ENCODE peak calls at places on chromosome 1, in eight cellular contexts. D is thoracic aorta, Y is neural progenitor cell, B is IMR-90, A is epithelial cell of esophagus, Q is transverse colon, R is GM12865, Z is AG09309. F is an unnamed sample.

GRCh38 chr1:201841265-201841912 is 12.4 kb downstream of the IPO9 start:
- DNase-seq in D (no peak), Y (no peak), B (no peak), A (no peak), Q (no peak), R (no peak), Z (no peak), F (no peak)

GRCh38 chr1:164423136-164423535 is 135.8 kb upstream of the PBX1 start:
- DNase-seq in D (no peak), Y (no peak), B (no peak), A (no peak), Q (no peak), R (no peak), Z (no peak), F (no peak)

GRCh38 chr1:230464618-230465017 is 38.5 kb upstream of the PGBD5 start:
- DNase-seq in D (no peak), Y (no peak), B (no peak), A (no peak), Q (no peak), R (no peak), Z (no peak), F (no peak)

GRCh38 chr1:4602536-4603316 is 51.7 kb upstream of the AJAP1 start:
- DNase-seq in D (no peak), Y (no peak), B (no peak), A (no peak), Q (no peak), R (no peak), Z (no peak), F (no peak)

GRCh38 chr1:170887726-170888125 is 47.6 kb upstream of the MROH9 start:
- DNase-seq in D (no peak), Y (no peak), B (no peak), A (no peak), Q (no peak), R (no peak), Z (no peak), F (no peak)

GRCh38 chr1:32647308-32648134 is 2.8 kb downstream of the ZBTB8OS start:
- DNase-seq in D (no peak), Y (no peak), B (no peak), A (no peak), Q (no peak), R (peak; percentile 32), Z (no peak), F (no peak)

GRCh38 chr1:109198043-109198695 is 15.5 kb upstream of the SARS1 start:
- DNase-seq in D (peak; percentile 23), Y (no peak), B (peak; percentile 91), A (peak; percentile 96), Q (no peak), R (no peak), Z (peak; percentile 71), F (peak; percentile 52)

GRCh38 chr1:153687346-153687745 is 8.9 kb downstream of the NPR1 start:
- DNase-seq in D (no peak), Y (no peak), B (no peak), A (no peak), Q (no peak), R (no peak), Z (no peak), F (no peak)

GRCh38 chr1:85427844-85428243 is 37.1 kb downstream of the DDAH1 start:
- DNase-seq in D (no peak), Y (no peak), B (no peak), A (no peak), Q (no peak), R (no peak), Z (no peak), F (no peak)

GRCh38 chr1:29249170-29249691 is 12.9 kb downstream of the PTPRU start:
- DNase-seq in D (no peak), Y (peak; percentile 89), B (peak; percentile 40), A (peak; percentile 39), Q (no peak), R (no peak), Z (no peak), F (no peak)

GRCh38 chr1:246279402-246279801 is 227.7 kb downstream of the SMYD3 start:
- DNase-seq in D (no peak), Y (no peak), B (no peak), A (no peak), Q (no peak), R (no peak), Z (no peak), F (no peak)

GRCh38 chr1:61226791-61227567 is 144.6 kb downstream of the NFIA start:
- DNase-seq in D (no peak), Y (no peak), B (no peak), A (peak; percentile 62), Q (peak; percentile 52), R (no peak), Z (no peak), F (no peak)

GRCh38 chr1:43711524-43712386 is 4.4 kb downstream of the ST3GAL3 start:
- DNase-seq in D (no peak), Y (no peak), B (peak; percentile 91), A (peak; percentile 87), Q (no peak), R (no peak), Z (no peak), F (no peak)

GRCh38 chr1:28329395-28330153 is 734 bp downstream of the MED18 start:
- DNase-seq in D (no peak), Y (peak; percentile 60), B (peak; percentile 21), A (no peak), Q (peak; percentile 31), R (peak; percentile 65), Z (no peak), F (no peak)

DNA sequence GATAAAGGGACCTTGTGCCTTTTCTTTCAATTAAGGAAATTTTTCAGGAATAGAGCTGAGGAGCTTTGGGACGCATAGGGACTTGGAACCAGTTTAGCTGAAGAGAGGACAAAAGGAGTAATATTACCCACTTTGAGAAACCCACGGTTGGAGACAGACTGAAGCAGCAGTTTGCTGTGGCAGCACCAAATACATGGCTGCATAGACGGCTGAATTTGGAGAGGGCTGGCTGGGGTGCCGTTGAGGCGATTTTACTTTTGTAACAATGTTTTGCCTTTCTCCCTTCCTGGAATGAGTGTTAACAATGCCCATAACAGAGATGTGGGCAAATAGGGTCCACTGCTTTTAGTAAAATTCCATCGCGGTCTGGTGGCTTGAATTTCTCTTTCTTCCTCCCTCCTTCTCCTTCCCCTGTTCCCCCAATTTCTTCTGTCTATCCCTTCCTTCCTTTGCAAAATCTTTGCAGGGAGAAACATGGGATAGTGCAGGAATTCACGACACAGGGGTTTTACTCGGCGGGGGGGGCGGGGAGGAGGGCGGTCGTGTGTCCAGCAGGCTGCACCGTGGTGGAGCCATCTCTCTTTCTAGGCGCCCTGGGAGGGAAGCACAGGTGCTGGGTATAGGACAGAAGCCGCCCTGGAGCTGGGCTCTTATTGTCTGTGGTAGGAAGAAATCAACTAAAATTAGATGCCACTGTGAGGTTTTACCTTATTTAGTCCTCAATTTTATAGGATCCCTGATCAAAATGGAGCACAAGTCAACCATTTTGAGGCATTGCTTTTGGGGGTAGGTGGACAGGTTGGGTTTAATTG is 6.8 kb downstream of the LHX4 start:
- DNase-seq in D (no peak), Y (peak; percentile 55), B (no peak), A (no peak), Q (no peak), R (no peak), Z (no peak), F (no peak)
- H3K4me3 ChIP-seq in D (no peak overlapping the region), Y (no peak overlapping the region), B (no peak overlapping the region), A (no peak overlapping the region), Q (no peak overlapping the region), R (no peak overlapping the region), Z (no peak overlapping the region), F (no peak overlapping the region)

GRCh38 chr1:94462606-94463005 is 44.4 kb downstream of the ABCD3 start:
- DNase-seq in D (no peak), Y (no peak), B (no peak), A (no peak), Q (no peak), R (no peak), Z (no peak), F (no peak)
- TF ChIP-seq CTCF in D (no peak), Y (no peak), B (no peak), A (no peak), Q (no peak), R (no peak), Z (no peak), F (no peak)

DNA sequence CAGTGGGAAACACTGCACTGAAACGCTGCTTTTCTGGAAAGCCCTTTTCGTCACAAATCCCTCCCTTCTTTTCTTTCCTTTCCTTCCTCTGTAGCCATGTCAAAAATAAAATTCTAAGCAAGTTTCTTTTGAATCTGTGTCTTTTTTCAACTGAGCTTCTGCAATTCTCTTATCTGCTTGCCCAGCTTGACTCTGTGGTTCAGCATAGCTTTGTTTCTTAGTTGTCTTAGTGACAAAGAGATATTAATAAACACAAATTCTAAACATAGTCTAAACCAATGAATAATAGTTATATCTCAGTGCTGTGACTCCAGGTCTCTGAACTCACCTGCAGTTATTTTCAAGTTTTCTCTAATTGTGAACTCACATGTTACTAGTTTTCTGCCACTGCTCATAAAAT is 53.7 kb downstream of the PTGS2 start:
- DNase-seq in D (no peak), Y (no peak), B (no peak), A (no peak), Q (no peak), R (peak; percentile 19), Z (no peak), F (no peak)
- H3K4me3 ChIP-seq in D (no peak overlapping the region), Y (no peak overlapping the region), B (no peak overlapping the region), A (no peak overlapping the region), Q (no peak overlapping the region), R (no peak overlapping the region), Z (no peak overlapping the region), F (no peak overlapping the region)

DNA sequence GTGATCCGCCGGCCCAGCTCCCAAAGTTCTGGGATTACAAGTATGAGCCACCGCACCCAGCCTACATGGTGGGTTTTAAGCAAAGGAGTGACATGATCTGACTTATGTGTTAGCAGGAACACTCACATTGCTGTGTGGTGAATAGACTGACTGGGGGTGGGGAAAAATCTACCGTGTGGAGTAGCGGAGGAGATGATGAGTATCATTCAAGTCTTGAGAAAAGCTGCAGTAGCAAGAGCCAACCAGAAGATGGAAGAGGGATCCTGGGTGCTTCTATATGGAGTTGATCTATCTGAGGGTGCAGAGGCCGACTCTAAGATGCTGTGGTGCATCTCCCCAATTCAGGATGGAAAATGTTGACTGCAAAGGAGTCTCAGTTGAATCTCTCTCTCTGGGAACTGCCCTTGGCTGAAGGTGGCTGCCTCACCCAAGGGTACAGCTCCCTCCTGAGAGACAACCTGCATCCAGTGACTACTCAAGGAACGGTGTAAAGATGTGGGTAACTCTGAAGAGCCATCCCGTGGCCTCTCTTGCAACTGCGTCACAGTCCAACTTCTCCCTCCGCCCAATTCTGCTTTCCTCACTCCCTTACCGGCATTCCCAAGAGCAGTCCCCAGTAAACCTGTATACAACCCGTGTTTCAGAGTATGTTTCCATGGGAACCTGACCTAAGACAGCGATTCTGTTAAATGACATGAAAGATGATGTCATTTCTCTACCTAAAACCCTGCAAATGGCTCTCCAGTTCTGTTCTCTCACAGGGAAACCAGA is 7.4 kb upstream of the B3GALNT2 start:
- DNase-seq in D (no peak), Y (peak; percentile 16), B (peak; percentile 51), A (peak; percentile 59), Q (no peak), R (no peak), Z (no peak), F (no peak)
- TF ChIP-seq CTCF in D (no peak), Y (no peak), B (peak; percentile 2), A (peak; percentile 13), Q (no peak), R (no peak), Z (peak; percentile 34), F (no peak)

DNA sequence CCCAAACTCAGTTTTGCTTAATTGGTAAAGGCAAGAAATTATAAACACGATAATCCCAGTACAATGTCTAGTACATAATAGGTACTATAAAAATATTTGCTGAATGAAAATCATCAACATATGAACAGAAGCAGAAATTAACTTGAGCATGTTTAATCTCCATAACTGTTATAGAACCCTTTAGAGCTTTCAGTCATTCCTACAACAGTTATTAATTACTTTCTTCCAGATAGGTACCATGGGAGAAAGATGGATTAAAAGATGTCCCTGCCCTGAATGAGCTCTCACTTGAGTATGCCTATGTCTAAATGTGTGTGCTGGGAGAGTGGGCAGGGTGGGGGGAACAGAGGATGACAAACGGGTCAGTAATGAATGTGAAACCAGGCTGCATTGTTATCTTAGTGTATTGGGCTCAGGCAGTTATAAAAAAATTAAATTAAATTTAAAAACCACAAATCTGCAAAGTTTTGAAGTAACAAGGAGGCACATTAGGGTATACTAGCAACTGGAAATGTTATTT is 2.4 kb downstream of the EPS15 start:
- DNase-seq in D (no peak), Y (no peak), B (peak; percentile 13), A (peak; percentile 7), Q (no peak), R (no peak), Z (no peak), F (no peak)
- H3K4me3 ChIP-seq in D (peak overlapping the region; percentile 95), Y (no peak overlapping the region), B (no peak overlapping the region), A (no peak overlapping the region), Q (no peak overlapping the region), R (peak overlapping the region; percentile 84), Z (no peak overlapping the region), F (peak overlapping the region; percentile 87)